ENCODE peak calls at places on chromosomes 4 and X, in four cellular contexts. A is GM12878, X is HL-60, Q is K562. D is an unnamed sample.

GRCh38 chrX:35682481-35682880 is 115.7 kb upstream of the MAGEB16 start:
- DNase-seq in Q (no peak), A (no peak), X (no peak), D (no peak)

GRCh38 chr4:68896749-68897148 is 54.9 kb downstream of the UGT2A3 start:
- DNase-seq in A (no peak), Q (no peak), X (no peak), D (no peak)

GRCh38 chrX:40552768-40553167 is 28.0 kb upstream of the ATP6AP2 start:
- DNase-seq in X (no peak), A (no peak), Q (no peak), D (no peak)

GRCh38 chr4:123564758-123565346 is 168.3 kb downstream of the SPRY1 start:
- DNase-seq in Q (peak), X (peak), A (peak), D (peak)

GRCh38 chrX:10526442-10526841 is 93.9 kb downstream of the MID1 start:
- DNase-seq in X (no peak), Q (no peak), A (no peak), D (no peak)

GRCh38 chrX:111410451-111410850 is 1.5 kb downstream of the DCX start:
- DNase-seq in X (no peak), A (no peak), Q (no peak), D (no peak)

GRCh38 chrX:47313056-47313455 is 57.3 kb upstream of the ZNF157 start:
- DNase-seq in X (no peak), Q (no peak), A (no peak), D (no peak)

GRCh38 chr4:182862921-182863320 is 54.3 kb downstream of the DCTD start:
- DNase-seq in X (no peak), Q (no peak), A (no peak), D (no peak)

GRCh38 chrX:43836435-43837184 is 45.6 kb downstream of the MAOB start:
- DNase-seq in X (no peak), Q (peak), A (no peak), D (no peak)

GRCh38 chr4:25635501-25635900 is 20.1 kb upstream of the SLC34A2 start:
- DNase-seq in A (no peak), Q (no peak), X (no peak), D (no peak)

GRCh38 chr4:20615492-20616136 is 84.6 kb upstream of the PACRGL start:
- DNase-seq in Q (no peak), X (no peak), A (no peak), D (no peak)

GRCh38 chrX:1581132-1581531 is 10.3 kb upstream of the AKAP17A start:
- DNase-seq in X (no peak), Q (peak), A (no peak), D (no peak)

GRCh38 chr4:94939791-94940530 is 182.2 kb downstream of the BMPR1B start:
- DNase-seq in Q (no peak), X (no peak), A (no peak), D (no peak)

GRCh38 chrX:30283456-30284200 is 25.6 kb downstream of the NR0B1 start:
- DNase-seq in A (no peak), X (peak), Q (peak), D (no peak)

GRCh38 chr4:118904935-118905334 is 16.3 kb downstream of the SYNPO2 start:
- DNase-seq in X (no peak), A (no peak), Q (no peak), D (no peak)

GRCh38 chr4:38334791-38335190 is 329.2 kb upstream of the KLF3 start:
- DNase-seq in X (no peak), Q (no peak), A (no peak), D (no peak)

GRCh38 chr4:77415689-77416088 is 189.9 kb upstream of the CXCL13 start:
- DNase-seq in Q (no peak), X (no peak), A (no peak), D (no peak)

GRCh38 chr4:60891947-60892346 is 308.2 kb upstream of the ADGRL3 start:
- DNase-seq in X (no peak), A (no peak), Q (no peak), D (no peak)
- TF ChIP-seq POLR2AphosphoS5 in X (no peak), A (no peak), Q (no peak), D (no peak)

GRCh38 chr4:147829401-147830101 is 97.7 kb downstream of the ARHGAP10 start:
- DNase-seq in Q (no peak), A (no peak), X (no peak), D (no peak)
- TF ChIP-seq SPI1 in Q (no peak), A (no peak), X (no peak), D (no peak)

DNA sequence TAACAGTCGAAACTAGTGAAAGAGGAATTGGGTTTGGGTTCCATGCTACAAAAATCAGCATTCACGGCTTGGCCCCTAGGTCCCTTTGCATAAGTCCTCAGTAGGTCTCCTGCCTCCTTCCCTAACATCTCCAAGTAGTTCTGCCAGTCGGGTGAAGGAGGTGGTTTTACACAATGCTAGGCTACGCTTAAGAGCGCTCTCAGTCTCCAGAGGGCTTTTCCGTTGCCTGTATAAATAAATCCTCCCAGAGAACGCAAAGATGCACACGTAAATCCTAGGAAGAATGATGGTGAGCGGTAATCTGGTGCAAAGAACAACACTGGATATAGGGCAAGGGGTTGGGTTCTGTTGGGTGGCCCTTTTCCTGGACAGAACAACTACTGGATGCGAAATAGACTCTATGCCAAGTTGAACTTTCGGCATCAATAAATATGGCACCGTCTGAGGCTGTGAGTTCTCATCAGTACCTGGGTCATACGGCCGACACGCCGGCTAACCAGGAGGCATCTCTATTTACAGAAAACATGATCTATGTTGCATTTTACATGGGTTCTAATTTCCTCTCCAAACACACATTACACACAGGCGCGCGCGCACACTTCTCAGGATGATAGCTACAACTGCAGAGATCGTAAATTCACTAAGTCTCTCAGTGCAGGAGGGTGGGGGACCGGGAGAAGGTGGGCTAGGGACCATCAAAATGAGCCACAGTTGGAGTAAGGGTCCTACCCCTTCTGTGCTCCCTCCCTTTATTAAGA is 1.3 kb downstream of the CAMK2D start:
- DNase-seq in Q (no peak), A (no peak), X (no peak), D (no peak)
- TF ChIP-seq POLR2AphosphoS5 in Q (no peak), A (peak), X (no peak), D (no peak)

GRCh38 chr4:15674926-15675325 is 6.7 kb upstream of the FAM200B start:
- DNase-seq in Q (no peak), A (no peak), X (no peak), D (no peak)
- TF ChIP-seq SPI1 in Q (no peak), A (no peak), X (no peak), D (no peak)

GRCh38 chr4:153510252-153511001 is 44.3 kb downstream of the TMEM131L start:
- DNase-seq in A (no peak), X (no peak), Q (no peak), D (no peak)

GRCh38 chr4:153507679-153508073 is 41.5 kb downstream of the TMEM131L start:
- DNase-seq in Q (no peak), A (no peak), X (no peak), D (no peak)

GRCh38 chr4:153511104-153511503 is 44.9 kb downstream of the TMEM131L start:
- DNase-seq in A (no peak), Q (no peak), X (no peak), D (no peak)

GRCh38 chr4:153509724-153510123 is 43.6 kb downstream of the TMEM131L start:
- DNase-seq in Q (no peak), X (no peak), A (no peak), D (no peak)

GRCh38 chr4:153506972-153507678 is 41.0 kb downstream of the TMEM131L start:
- DNase-seq in A (no peak), Q (no peak), X (no peak), D (no peak)
- TF ChIP-seq POLR2AphosphoS5 in A (peak), Q (no peak), X (no peak), D (no peak)

DNA sequence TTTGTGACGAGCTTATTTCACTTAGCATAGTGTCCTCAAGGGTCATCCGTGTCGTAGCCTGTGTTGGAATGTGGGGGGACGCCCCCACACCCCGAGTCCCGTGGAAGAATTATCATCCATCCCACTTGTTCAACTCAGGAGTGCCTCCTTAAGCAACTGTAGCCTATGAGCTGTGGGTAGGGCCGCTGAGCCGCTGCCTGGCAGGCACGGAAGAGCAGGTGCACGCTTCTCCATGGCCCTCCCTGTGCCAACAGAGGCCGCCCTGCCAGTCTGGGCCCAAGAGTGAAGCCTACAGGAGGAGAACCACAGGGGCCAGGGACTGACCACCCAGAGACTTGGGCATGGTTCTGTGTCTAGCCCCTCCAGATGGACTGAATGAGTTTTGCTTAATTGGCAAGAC is 2.3 kb upstream of the RGS12 start:
- DNase-seq in X (no peak), A (no peak), Q (no peak), D (no peak)
- TF ChIP-seq SPI1 in X (no peak), A (no peak), Q (no peak), D (no peak)

DNA sequence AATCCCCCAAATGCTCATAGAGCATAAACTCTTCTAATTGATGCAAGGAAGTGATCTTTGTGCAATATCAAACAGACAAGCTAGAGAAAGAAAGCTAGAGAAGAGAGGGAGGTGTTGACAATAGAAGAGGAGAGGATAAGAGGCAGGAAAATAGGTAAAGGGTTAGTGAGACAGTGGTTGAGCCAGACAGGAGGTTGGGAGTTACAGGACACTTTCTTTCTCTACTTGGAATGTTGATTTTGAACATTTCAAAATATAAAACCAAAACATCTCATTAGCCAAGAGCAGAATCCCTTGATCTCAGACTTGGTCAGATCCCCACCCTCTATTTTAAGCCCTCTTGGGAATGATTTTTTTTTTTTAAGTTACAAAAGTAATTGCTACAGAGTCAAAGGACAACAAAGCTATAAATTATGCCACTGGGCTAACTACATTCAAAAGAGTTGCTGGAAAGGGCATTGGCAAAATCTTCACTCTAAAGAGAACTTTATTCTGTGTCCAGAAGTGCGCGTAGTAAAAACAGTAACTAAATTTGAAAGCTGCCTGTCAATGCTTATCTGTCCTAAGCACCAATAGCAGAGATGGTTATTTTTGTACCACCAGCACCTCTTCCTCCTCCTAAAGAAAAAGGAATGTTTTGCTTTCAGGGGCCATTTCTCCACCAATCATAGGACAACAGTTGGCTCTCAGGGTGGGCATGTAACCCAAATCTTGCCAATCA is 133.8 kb downstream of the PDGFC start:
- DNase-seq in Q (no peak), X (no peak), A (no peak), D (no peak)
- TF ChIP-seq POLR2AphosphoS5 in Q (no peak), X (no peak), A (no peak), D (no peak)

D was measured in GM12891.